ENCODE peak calls at places on chromosomes 2 and 18, in nine cellular contexts. One of them, this sample, is unnamed.

GRCh38 chr2:152298754-152299153 is 36.2 kb upstream of the FMNL2 start:
- DNase-seq in retina: no peak
- DNase-seq in prostate gland: no peak
- DNase-seq in amniotic stem cell: no peak
- DNase-seq in HEK293T: no peak
- DNase-seq in RKO: peak; percentile 28
- DNase-seq in osteocyte: no peak
- DNase-seq in astrocyte of the spinal cord: peak; percentile 32
- DNase-seq in NCI-H2029: no peak
- DNase-seq in this sample: no peak

GRCh38 chr2:24972315-24972958 is 682 bp upstream of the DNAJC27 start:
- DNase-seq in retina: peak; percentile 81
- DNase-seq in prostate gland: peak; percentile 25
- DNase-seq in amniotic stem cell: no peak
- DNase-seq in HEK293T: peak; percentile 31
- DNase-seq in RKO: peak; percentile 54
- DNase-seq in osteocyte: no peak
- DNase-seq in astrocyte of the spinal cord: peak; percentile 50
- DNase-seq in NCI-H2029: no peak
- DNase-seq in this sample: no peak

GRCh38 chr18:48829443-48830149 is 121.2 kb downstream of the SMAD7 start:
- DNase-seq in retina: no peak
- DNase-seq in prostate gland: no peak
- DNase-seq in amniotic stem cell: no peak
- DNase-seq in HEK293T: no peak
- DNase-seq in RKO: no peak
- DNase-seq in osteocyte: peak; percentile 75
- DNase-seq in astrocyte of the spinal cord: no peak
- DNase-seq in NCI-H2029: no peak
- DNase-seq in this sample: no peak

GRCh38 chr2:160224060-160224459 is 24.0 kb upstream of the ITGB6 start:
- DNase-seq in retina: no peak
- DNase-seq in prostate gland: no peak
- DNase-seq in amniotic stem cell: peak; percentile 96
- DNase-seq in HEK293T: peak; percentile 35
- DNase-seq in RKO: peak; percentile 91
- DNase-seq in osteocyte: no peak
- DNase-seq in astrocyte of the spinal cord: peak; percentile 98
- DNase-seq in NCI-H2029: no peak
- DNase-seq in this sample: no peak

GRCh38 chr2:110657721-110658305 is 20.1 kb downstream of the BUB1 start:
- DNase-seq in retina: no peak
- DNase-seq in prostate gland: no peak
- DNase-seq in amniotic stem cell: no peak
- DNase-seq in HEK293T: no peak
- DNase-seq in RKO: no peak
- DNase-seq in osteocyte: no peak
- DNase-seq in astrocyte of the spinal cord: no peak
- DNase-seq in NCI-H2029: no peak
- DNase-seq in this sample: no peak

GRCh38 chr2:174058022-174058421 is 92.8 kb upstream of the SP3 start:
- DNase-seq in retina: no peak
- DNase-seq in prostate gland: peak; percentile 65
- DNase-seq in amniotic stem cell: no peak
- DNase-seq in HEK293T: no peak
- DNase-seq in RKO: no peak
- DNase-seq in osteocyte: no peak
- DNase-seq in astrocyte of the spinal cord: no peak
- DNase-seq in NCI-H2029: no peak
- DNase-seq in this sample: no peak

GRCh38 chr2:166329465-166329864 is 46.3 kb downstream of the SCN9A start:
- DNase-seq in retina: no peak
- DNase-seq in prostate gland: no peak
- DNase-seq in amniotic stem cell: no peak
- DNase-seq in HEK293T: no peak
- DNase-seq in RKO: no peak
- DNase-seq in osteocyte: no peak
- DNase-seq in astrocyte of the spinal cord: no peak
- DNase-seq in NCI-H2029: no peak
- DNase-seq in this sample: no peak

GRCh38 chr2:85397925-85398331 is 12.2 kb downstream of the CAPG start:
- DNase-seq in retina: no peak
- DNase-seq in prostate gland: peak; percentile 50
- DNase-seq in amniotic stem cell: no peak
- DNase-seq in HEK293T: no peak
- DNase-seq in RKO: no peak
- DNase-seq in osteocyte: no peak
- DNase-seq in astrocyte of the spinal cord: no peak
- DNase-seq in NCI-H2029: no peak
- DNase-seq in this sample: no peak

GRCh38 chr18:23740105-23740830 is 51.0 kb downstream of the LAMA3 start:
- DNase-seq in retina: no peak
- DNase-seq in prostate gland: no peak
- DNase-seq in amniotic stem cell: no peak
- DNase-seq in HEK293T: peak; percentile 33
- DNase-seq in RKO: no peak
- DNase-seq in osteocyte: no peak
- DNase-seq in astrocyte of the spinal cord: peak; percentile 34
- DNase-seq in NCI-H2029: no peak
- DNase-seq in this sample: no peak

GRCh38 chr2:236879416-236879963 is 206.2 kb upstream of the COPS8 start:
- DNase-seq in retina: no peak
- DNase-seq in prostate gland: no peak
- DNase-seq in amniotic stem cell: no peak
- DNase-seq in HEK293T: no peak
- DNase-seq in RKO: no peak
- DNase-seq in osteocyte: no peak
- DNase-seq in astrocyte of the spinal cord: no peak
- DNase-seq in NCI-H2029: no peak
- DNase-seq in this sample: no peak

GRCh38 chr2:211623096-211623495 is 915.5 kb downstream of the ERBB4 start:
- DNase-seq in retina: no peak
- DNase-seq in prostate gland: no peak
- DNase-seq in amniotic stem cell: no peak
- DNase-seq in HEK293T: no peak
- DNase-seq in RKO: no peak
- DNase-seq in osteocyte: no peak
- DNase-seq in astrocyte of the spinal cord: no peak
- DNase-seq in NCI-H2029: no peak
- DNase-seq in this sample: no peak

GRCh38 chr2:148569221-148569620 is 75.3 kb upstream of the EPC2 start:
- DNase-seq in retina: no peak
- DNase-seq in prostate gland: no peak
- DNase-seq in amniotic stem cell: no peak
- DNase-seq in HEK293T: no peak
- DNase-seq in RKO: no peak
- DNase-seq in osteocyte: peak; percentile 70
- DNase-seq in astrocyte of the spinal cord: no peak
- DNase-seq in NCI-H2029: no peak
- DNase-seq in this sample: no peak

GRCh38 chr2:237326250-237327171 is 87.5 kb downstream of the COL6A3 start:
- DNase-seq in retina: no peak
- DNase-seq in prostate gland: no peak
- DNase-seq in amniotic stem cell: no peak
- DNase-seq in HEK293T: no peak
- DNase-seq in RKO: no peak
- DNase-seq in osteocyte: no peak
- DNase-seq in astrocyte of the spinal cord: peak; percentile 85
- DNase-seq in NCI-H2029: no peak
- DNase-seq in this sample: no peak

GRCh38 chr18:22637787-22638186 is 220.1 kb upstream of the CTAGE1 start:
- DNase-seq in retina: no peak
- DNase-seq in prostate gland: no peak
- DNase-seq in amniotic stem cell: peak; percentile 35
- DNase-seq in HEK293T: no peak
- DNase-seq in RKO: no peak
- DNase-seq in osteocyte: no peak
- DNase-seq in astrocyte of the spinal cord: peak; percentile 84
- DNase-seq in NCI-H2029: no peak
- DNase-seq in this sample: no peak

GRCh38 chr2:10043906-10044601 is 704 bp downstream of the KLF11 start:
- DNase-seq in retina: peak; percentile 83
- DNase-seq in prostate gland: peak; percentile 95
- DNase-seq in amniotic stem cell: peak; percentile 75
- DNase-seq in HEK293T: peak; percentile 94
- DNase-seq in RKO: peak; percentile 93
- DNase-seq in osteocyte: peak; percentile 98
- DNase-seq in astrocyte of the spinal cord: peak; percentile 91
- DNase-seq in NCI-H2029: peak; percentile 85
- DNase-seq in this sample: peak; percentile 95

GRCh38 chr2:47272031-47272864 is 117.1 kb upstream of the STPG4 start:
- DNase-seq in retina: peak; percentile 95
- DNase-seq in prostate gland: peak; percentile 33
- DNase-seq in amniotic stem cell: no peak
- DNase-seq in HEK293T: peak; percentile 90
- DNase-seq in RKO: peak; percentile 27
- DNase-seq in osteocyte: peak; percentile 88
- DNase-seq in astrocyte of the spinal cord: peak; percentile 53
- DNase-seq in NCI-H2029: peak; percentile 71
- DNase-seq in this sample: peak; percentile 71

GRCh38 chr2:40487592-40487991 is 35.7 kb upstream of the SLC8A1 start:
- DNase-seq in retina: peak; percentile 34
- DNase-seq in prostate gland: no peak
- DNase-seq in amniotic stem cell: no peak
- DNase-seq in HEK293T: no peak
- DNase-seq in RKO: no peak
- DNase-seq in osteocyte: no peak
- DNase-seq in astrocyte of the spinal cord: peak; percentile 22
- DNase-seq in NCI-H2029: no peak
- DNase-seq in this sample: no peak

GRCh38 chr18:38932752-38933151 is 1367.2 kb upstream of the CELF4 start:
- DNase-seq in retina: no peak
- DNase-seq in prostate gland: no peak
- DNase-seq in amniotic stem cell: no peak
- DNase-seq in HEK293T: no peak
- DNase-seq in RKO: no peak
- DNase-seq in osteocyte: no peak
- DNase-seq in astrocyte of the spinal cord: no peak
- DNase-seq in NCI-H2029: no peak
- DNase-seq in this sample: no peak

GRCh38 chr2:33208400-33208799 is 261.6 kb downstream of the LTBP1 start:
- DNase-seq in retina: no peak
- DNase-seq in prostate gland: no peak
- DNase-seq in amniotic stem cell: no peak
- DNase-seq in HEK293T: no peak
- DNase-seq in RKO: no peak
- DNase-seq in osteocyte: no peak
- DNase-seq in astrocyte of the spinal cord: no peak
- DNase-seq in NCI-H2029: no peak
- DNase-seq in this sample: no peak

GRCh38 chr18:70243131-70243530 is 37.6 kb upstream of the RTTN start:
- DNase-seq in retina: no peak
- DNase-seq in prostate gland: no peak
- DNase-seq in amniotic stem cell: no peak
- DNase-seq in HEK293T: no peak
- DNase-seq in RKO: no peak
- DNase-seq in osteocyte: no peak
- DNase-seq in astrocyte of the spinal cord: peak; percentile 14
- DNase-seq in NCI-H2029: no peak
- DNase-seq in this sample: peak; percentile 41

GRCh38 chr2:64263315-64263714 is 119.1 kb upstream of the PELI1 start:
- DNase-seq in retina: no peak
- DNase-seq in prostate gland: no peak
- DNase-seq in amniotic stem cell: peak; percentile 42
- DNase-seq in HEK293T: no peak
- DNase-seq in RKO: no peak
- DNase-seq in osteocyte: no peak
- DNase-seq in astrocyte of the spinal cord: peak; percentile 90
- DNase-seq in NCI-H2029: no peak
- DNase-seq in this sample: no peak

GRCh38 chr2:177596866-177597265 is 204.3 kb downstream of the AGPS start:
- DNase-seq in retina: no peak
- DNase-seq in prostate gland: no peak
- DNase-seq in amniotic stem cell: no peak
- DNase-seq in HEK293T: no peak
- DNase-seq in RKO: no peak
- DNase-seq in osteocyte: no peak
- DNase-seq in astrocyte of the spinal cord: no peak
- DNase-seq in NCI-H2029: no peak
- DNase-seq in this sample: no peak

GRCh38 chr2:2800697-2801096 is 469.6 kb upstream of the MYT1L start:
- DNase-seq in retina: no peak
- DNase-seq in prostate gland: no peak
- DNase-seq in amniotic stem cell: no peak
- DNase-seq in HEK293T: no peak
- DNase-seq in RKO: no peak
- DNase-seq in osteocyte: no peak
- DNase-seq in astrocyte of the spinal cord: no peak
- DNase-seq in NCI-H2029: no peak
- DNase-seq in this sample: no peak

GRCh38 chr2:60643747-60644146 is 90.3 kb upstream of the BCL11A start:
- DNase-seq in retina: no peak
- DNase-seq in prostate gland: no peak
- DNase-seq in amniotic stem cell: no peak
- DNase-seq in HEK293T: no peak
- DNase-seq in RKO: no peak
- DNase-seq in osteocyte: no peak
- DNase-seq in astrocyte of the spinal cord: no peak
- DNase-seq in NCI-H2029: no peak
- DNase-seq in this sample: no peak

GRCh38 chr2:1721706-1722483 is 22.4 kb downstream of the PXDN start:
- DNase-seq in retina: no peak
- DNase-seq in prostate gland: no peak
- DNase-seq in amniotic stem cell: peak; percentile 67
- DNase-seq in HEK293T: no peak
- DNase-seq in RKO: no peak
- DNase-seq in osteocyte: peak; percentile 57
- DNase-seq in astrocyte of the spinal cord: peak; percentile 90
- DNase-seq in NCI-H2029: no peak
- DNase-seq in this sample: no peak

GRCh38 chr2:127681976-127682857 is 6.9 kb upstream of the LIMS2 start:
- DNase-seq in retina: no peak
- DNase-seq in prostate gland: no peak
- DNase-seq in amniotic stem cell: no peak
- DNase-seq in HEK293T: no peak
- DNase-seq in RKO: no peak
- DNase-seq in osteocyte: no peak
- DNase-seq in astrocyte of the spinal cord: no peak
- DNase-seq in NCI-H2029: no peak
- DNase-seq in this sample: no peak

GRCh38 chr2:19651466-19651865 is 250.3 kb downstream of the TTC32 start:
- DNase-seq in retina: no peak
- DNase-seq in prostate gland: no peak
- DNase-seq in amniotic stem cell: no peak
- DNase-seq in HEK293T: no peak
- DNase-seq in RKO: no peak
- DNase-seq in osteocyte: peak; percentile 2
- DNase-seq in astrocyte of the spinal cord: peak; percentile 36
- DNase-seq in NCI-H2029: no peak
- DNase-seq in this sample: no peak

GRCh38 chr2:9397201-9397600 is 26.1 kb downstream of the ITGB1BP1 start:
- DNase-seq in retina: no peak
- DNase-seq in prostate gland: no peak
- DNase-seq in amniotic stem cell: no peak
- DNase-seq in HEK293T: no peak
- DNase-seq in RKO: no peak
- DNase-seq in osteocyte: no peak
- DNase-seq in astrocyte of the spinal cord: no peak
- DNase-seq in NCI-H2029: no peak
- DNase-seq in this sample: no peak